ENCODE peak calls at places on chromosomes 3 and 15, in four cellular contexts. U is AG10803, T is T-helper 2 cell, N is GM13977. K is an unnamed sample.

GRCh38 chr3:58540176-58540863 is 3.3 kb upstream of the ACOX2 start:
- DNase-seq in T (no peak), U (no peak), N (no peak), K (no peak)

GRCh38 chr3:131036200-131036816 is 9.6 kb downstream of the NEK11 start:
- DNase-seq in N (no peak), U (peak), T (no peak), K (no peak)

GRCh38 chr3:104519968-104520655 is 846.6 kb upstream of the ALCAM start:
- DNase-seq in U (no peak), N (no peak), T (no peak), K (no peak)

GRCh38 chr3:196941846-196942225 is 492 bp downstream of the NCBP2 start:
- DNase-seq in T (peak), N (peak), U (peak), K (peak)

GRCh38 chr3:99637381-99638111 is 848 bp upstream of the COL8A1 start:
- DNase-seq in T (no peak), N (no peak), U (peak), K (peak)

GRCh38 chr15:81002254-81003022 is 1.7 kb downstream of the TLNRD1 start:
- DNase-seq in N (no peak), U (no peak), T (no peak), K (peak)

GRCh38 chr3:164486150-164486549 is 592.1 kb downstream of the SI start:
- DNase-seq in U (peak), N (no peak), T (no peak), K (no peak)

GRCh38 chr15:81955709-81956108 is 90.1 kb downstream of the MEX3B start:
- DNase-seq in T (no peak), U (peak), N (no peak), K (no peak)